ENCODE peak calls at places on chromosomes 6 and 20, in eight cellular contexts. E is nephron progenitor cell, C is upper lobe of left lung, X is sigmoid colon, N is endothelial cell, Z is fibroblast of pulmonary artery, S is mesothelial cell of epicardium, P is hepatocyte. M is an unnamed sample.

GRCh38 chr20:56348306-56348695 is 10.5 kb upstream of the FAM210B start:
- DNase-seq in P (peak), C (no peak), E (no peak), X (no peak), S (no peak), Z (peak), N (no peak), M (no peak)

GRCh38 chr6:32953775-32954174 is 878 bp upstream of the HLA-DMA start:
- DNase-seq in Z (no peak), S (no peak), C (no peak), P (no peak), N (no peak), X (no peak), E (no peak), M (no peak)

GRCh38 chr6:74969591-74970267 is 236.1 kb downstream of the COL12A1 start:
- DNase-seq in E (no peak), C (no peak), N (no peak), Z (peak), S (no peak), P (no peak), X (no peak), M (no peak)

GRCh38 chr6:33697845-33698244 is 13.7 kb downstream of the UQCC2 start:
- DNase-seq in N (no peak), Z (no peak), X (no peak), C (no peak), P (no peak), E (no peak), S (no peak), M (no peak)

GRCh38 chr20:13353261-13353945 is 132.3 kb downstream of the ISM1 start:
- DNase-seq in C (no peak), E (no peak), X (no peak), N (no peak), S (no peak), P (no peak), Z (no peak), M (no peak)

GRCh38 chr20:44394520-44395182 is 39.2 kb downstream of the HNF4A start:
- DNase-seq in C (no peak), X (no peak), E (no peak), S (no peak), P (peak), N (no peak), Z (peak), M (no peak)

GRCh38 chr6:134071876-134072275 is 19.5 kb upstream of the SLC2A12 start:
- DNase-seq in E (no peak), X (no peak), N (no peak), Z (no peak), S (no peak), C (no peak), P (no peak), M (no peak)

GRCh38 chr6:79077680-79078056 is 386 bp downstream of the PHIP start:
- DNase-seq in Z (no peak), E (peak), P (peak), C (peak), N (peak), S (no peak), X (peak), M (no peak)

GRCh38 chr6:22471369-22471690 is 98.0 kb upstream of the HDGFL1 start:
- DNase-seq in X (no peak), C (no peak), S (no peak), E (no peak), P (no peak), N (no peak), Z (no peak), M (no peak)

GRCh38 chr6:16721977-16722376 is 39.3 kb downstream of the ATXN1 start:
- DNase-seq in Z (no peak), E (no peak), P (no peak), S (no peak), C (no peak), X (no peak), N (no peak), M (no peak)

GRCh38 chr6:143569035-143569434 is 57.5 kb upstream of the FUCA2 start:
- DNase-seq in S (no peak), P (no peak), E (no peak), N (no peak), X (no peak), Z (peak), C (no peak), M (no peak)

GRCh38 chr20:51661609-51662178 is 106.5 kb downstream of the ATP9A start:
- DNase-seq in Z (no peak), S (no peak), E (no peak), N (no peak), P (peak), X (no peak), C (no peak), M (no peak)

GRCh38 chr6:34526241-34526972 is 29.7 kb downstream of the SPDEF start:
- DNase-seq in N (no peak), S (no peak), X (no peak), C (no peak), E (no peak), P (no peak), Z (no peak), M (no peak)

GRCh38 chr6:169971171-169971861 is 219.9 kb downstream of the ERMARD start:
- DNase-seq in C (no peak), E (no peak), P (no peak), S (peak), N (peak), X (peak), Z (no peak), M (no peak)

GRCh38 chr20:3162080-3162611 is 2.5 kb upstream of the FASTKD5 start:
- DNase-seq in Z (no peak), E (no peak), C (no peak), X (peak), N (no peak), P (no peak), S (no peak), M (no peak)

GRCh38 chr6:113819169-113819830 is 37.8 kb upstream of the MARCKS start:
- DNase-seq in E (no peak), C (no peak), P (peak), Z (no peak), X (no peak), S (no peak), N (no peak), M (no peak)

GRCh38 chr6:155026366-155027045 is 31.4 kb downstream of the TIAM2 start:
- DNase-seq in X (no peak), P (peak), C (no peak), Z (peak), N (no peak), E (no peak), S (no peak), M (no peak)

GRCh38 chr6:16511723-16512584 is 249.3 kb downstream of the ATXN1 start:
- DNase-seq in Z (no peak), E (no peak), S (no peak), P (no peak), X (no peak), N (no peak), C (no peak), M (no peak)

GRCh38 chr20:59412896-59413295 is 112.5 kb downstream of the EDN3 start:
- DNase-seq in X (peak), P (peak), S (no peak), C (no peak), N (no peak), Z (no peak), E (no peak), M (no peak)

GRCh38 chr6:30013296-30013922 is 47.7 kb upstream of the POLR1H start:
- DNase-seq in S (no peak), P (no peak), N (no peak), E (peak), C (no peak), Z (peak), X (no peak), M (peak)

GRCh38 chr6:20879526-20879925 is 345.3 kb downstream of the CDKAL1 start:
- DNase-seq in C (no peak), S (no peak), P (no peak), Z (no peak), E (no peak), X (no peak), N (peak), M (no peak)

GRCh38 chr6:82237013-82237412 is 10.5 kb downstream of the IBTK start:
- DNase-seq in P (peak), C (no peak), E (no peak), N (no peak), Z (peak), X (no peak), S (no peak), M (no peak)

GRCh38 chr20:44909872-44910689 is at the start of gene PABPC1L:
- DNase-seq in S (peak), Z (peak), E (peak), X (peak), P (peak), C (peak), N (peak), M (peak)

GRCh38 chr20:44526129-44526528 is 4.3 kb upstream of the SERINC3 start:
- DNase-seq in C (no peak), S (no peak), N (no peak), Z (peak), P (no peak), E (no peak), X (peak), M (no peak)

GRCh38 chr20:29689411-29690225 is 1567.8 kb upstream of the DEFB115 start:
- DNase-seq in X (peak), N (no peak), P (no peak), Z (peak), E (no peak), C (no peak), S (no peak), M (no peak)

DNA sequence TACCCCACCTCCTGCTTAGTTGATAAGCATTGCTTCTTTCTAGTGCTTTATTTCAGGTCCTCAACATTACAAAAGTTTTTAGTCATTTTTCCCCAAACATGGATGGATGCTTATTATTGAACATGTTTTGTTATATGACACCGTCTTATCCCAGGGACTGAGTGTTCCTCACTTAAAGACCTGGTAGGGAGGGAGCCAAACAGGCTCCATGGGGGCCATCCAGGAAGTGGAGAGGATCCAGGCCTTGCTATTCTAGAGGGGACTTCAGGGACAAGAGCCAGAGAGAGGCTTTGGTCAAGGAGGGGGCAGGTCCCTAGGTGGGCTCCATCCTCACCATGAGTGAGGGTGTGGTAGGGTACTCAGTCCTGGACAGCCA is 7.4 kb downstream of the SLC32A1 start:
- DNase-seq in C (no peak), N (no peak), P (no peak), X (peak), E (no peak), S (no peak), Z (no peak), M (no peak)
- TF ChIP-seq CTCF in C (no peak), N (peak), P (no peak), X (no peak), E (no peak), S (peak), Z (no peak), M (peak)

GRCh38 chr6:156946370-156946936 is 169.3 kb downstream of the ARID1B start:
- DNase-seq in C (no peak), X (no peak), N (no peak), P (no peak), S (no peak), Z (peak), E (no peak), M (no peak)
- TF ChIP-seq CTCF in C (no peak), X (no peak), N (no peak), P (no peak), S (no peak), Z (no peak), E (no peak), M (no peak)

DNA sequence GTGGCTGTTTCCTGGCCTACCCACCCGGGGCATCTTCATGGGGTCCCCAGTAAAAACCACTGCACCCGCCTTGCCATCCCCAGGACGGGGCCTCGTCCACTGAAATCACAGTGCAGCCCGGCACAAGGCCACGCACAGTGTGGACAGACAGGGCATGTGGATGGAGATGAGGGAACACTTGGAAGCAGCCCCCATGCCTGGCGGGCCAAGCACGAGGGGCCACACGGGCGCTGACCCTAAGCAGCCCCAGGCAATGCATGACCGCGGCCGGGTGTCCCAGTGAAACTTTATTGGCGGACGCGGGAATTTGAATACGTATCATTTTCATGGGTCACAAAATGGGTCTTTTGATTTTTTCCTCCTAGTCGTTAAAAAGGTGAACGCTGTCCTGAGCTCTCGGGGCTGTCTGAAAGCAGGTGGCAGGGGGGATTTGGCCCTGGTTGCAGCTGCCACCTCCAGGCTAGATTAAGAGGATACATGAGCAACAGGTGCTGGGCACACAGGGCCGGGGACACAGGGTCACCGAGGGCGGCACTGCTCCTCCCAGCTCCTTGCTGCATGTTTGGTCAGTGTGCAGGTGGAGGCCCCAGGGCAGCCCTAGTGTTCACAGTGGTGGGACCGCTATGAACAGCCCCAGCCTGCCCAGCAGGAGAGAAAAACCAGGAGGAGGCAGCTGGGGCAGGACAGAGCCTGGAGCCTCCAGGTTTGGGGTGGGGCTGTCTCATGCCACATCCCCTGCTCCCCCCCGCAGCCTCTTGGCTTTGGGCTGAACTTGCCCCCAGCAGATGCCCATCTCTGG is 74.9 kb upstream of the SLCO4A1 start:
- DNase-seq in Z (no peak), N (no peak), X (no peak), P (no peak), C (no peak), S (no peak), E (no peak), M (no peak)
- TF ChIP-seq CTCF in Z (no peak), N (no peak), X (no peak), P (no peak), C (no peak), S (no peak), E (no peak), M (no peak)

GRCh38 chr20:54456972-54457371 is 18.4 kb upstream of the DOK5 start:
- DNase-seq in C (no peak), X (no peak), P (no peak), Z (no peak), N (no peak), S (no peak), E (no peak), M (no peak)
- TF ChIP-seq CTCF in C (no peak), X (no peak), P (no peak), Z (peak), N (no peak), S (no peak), E (no peak), M (no peak)

GRCh38 chr20:17654649-17655285 is 27.3 kb downstream of the RRBP1 start:
- DNase-seq in C (no peak), E (peak), N (peak), Z (peak), X (peak), P (peak), S (no peak), M (peak)
- TF ChIP-seq CTCF in C (peak), E (peak), N (peak), Z (peak), X (peak), P (peak), S (peak), M (peak)

GRCh38 chr6:125003070-125003469 is 40.8 kb downstream of the RNF217 start:
- DNase-seq in X (no peak), S (no peak), N (no peak), P (no peak), C (no peak), E (no peak), Z (no peak), M (no peak)
- TF ChIP-seq CTCF in X (no peak), S (no peak), N (no peak), P (no peak), C (no peak), E (no peak), Z (no peak), M (no peak)

DNA sequence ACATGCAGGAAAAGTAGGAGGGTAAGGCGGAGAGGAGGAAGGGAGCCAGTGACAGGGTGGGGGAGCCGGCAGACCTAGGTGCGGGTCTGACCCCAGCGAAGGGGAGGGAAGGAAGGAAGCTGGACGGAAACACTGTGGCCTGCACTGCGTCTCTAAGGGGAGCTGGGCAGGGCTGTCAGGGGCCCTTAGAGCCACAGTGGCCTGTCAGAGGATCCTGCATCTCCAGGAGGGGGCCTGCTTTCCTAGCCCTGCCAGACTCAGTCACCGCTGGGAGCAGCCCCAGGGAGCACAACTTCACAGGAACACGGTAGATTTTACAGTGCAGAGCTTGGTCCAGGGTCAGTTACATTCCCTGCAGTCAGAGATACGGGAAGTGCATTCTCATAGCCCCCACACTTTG is 118.2 kb downstream of the PACRG start:
- DNase-seq in S (no peak), Z (no peak), C (no peak), X (no peak), N (no peak), P (no peak), E (no peak), M (no peak)
- TF ChIP-seq CTCF in S (no peak), Z (no peak), C (no peak), X (no peak), N (no peak), P (no peak), E (no peak), M (no peak)

GRCh38 chr20:419556-420168 is 11.6 kb downstream of the RBCK1 start:
- DNase-seq in N (no peak), P (no peak), C (no peak), E (no peak), X (no peak), Z (no peak), S (no peak), M (no peak)
- TF ChIP-seq CTCF in N (no peak), P (no peak), C (no peak), E (no peak), X (no peak), Z (no peak), S (no peak), M (no peak)